ENCODE peak calls at places on chromosomes 12 and 14, in seven cellular contexts. D is brain microvascular endothelial cell, L is neural crest cell, V is NCI-H460, B is M059J, K is foreskin fibroblast, F is ureter. S is an unnamed sample.

GRCh38 chr12:88876867-88877266 is 296.6 kb upstream of the KITLG start:
- DNase-seq in D (no peak), L (no peak), V (no peak), B (peak), K (peak), F (no peak), S (no peak)

GRCh38 chr12:120978296-120979219 is at the start of gene HNF1A:
- DNase-seq in D (no peak), L (no peak), V (no peak), B (no peak), K (no peak), F (no peak), S (no peak)

GRCh38 chr12:125013816-125014442 is 20.5 kb downstream of the BRI3BP start:
- DNase-seq in D (no peak), L (no peak), V (no peak), B (no peak), K (no peak), F (no peak), S (no peak)

GRCh38 chr12:108332791-108333382 is 6.2 kb downstream of the CMKLR1 start:
- DNase-seq in D (peak), L (no peak), V (no peak), B (peak), K (peak), F (no peak), S (no peak)

GRCh38 chr12:41061189-41061588 is 126.9 kb upstream of the PDZRN4 start:
- DNase-seq in D (no peak), L (no peak), V (no peak), B (no peak), K (no peak), F (no peak), S (no peak)

GRCh38 chr12:131044760-131045381 is 91.2 kb downstream of the ADGRD1 start:
- DNase-seq in D (no peak), L (no peak), V (no peak), B (no peak), K (no peak), F (no peak), S (no peak)

GRCh38 chr14:55458800-55459577 is 18.6 kb upstream of the TBPL2 start:
- DNase-seq in D (peak), L (no peak), V (no peak), B (peak), K (peak), F (no peak), S (no peak)

GRCh38 chr14:40197344-40197743 is 765.1 kb upstream of the FBXO33 start:
- DNase-seq in D (no peak), L (no peak), V (no peak), B (peak), K (no peak), F (no peak), S (no peak)

GRCh38 chr14:59484611-59485174 is 376 bp downstream of the JKAMP start:
- DNase-seq in D (no peak), L (no peak), V (peak), B (peak), K (no peak), F (no peak), S (no peak)

GRCh38 chr12:1069846-1070245 is 78.8 kb downstream of the ERC1 start:
- DNase-seq in D (no peak), L (no peak), V (no peak), B (no peak), K (no peak), F (no peak), S (no peak)

GRCh38 chr12:111706145-111706544 is 20.3 kb downstream of the ACAD10 start:
- DNase-seq in D (no peak), L (no peak), V (no peak), B (no peak), K (no peak), F (no peak), S (no peak)

GRCh38 chr14:84544486-84544885 is 985.5 kb upstream of the FLRT2 start:
- DNase-seq in D (no peak), L (no peak), V (no peak), B (no peak), K (no peak), F (no peak), S (no peak)

GRCh38 chr12:113181975-113182374 is 3.3 kb downstream of the DDX54 start:
- DNase-seq in D (no peak), L (no peak), V (no peak), B (no peak), K (no peak), F (no peak), S (no peak)

GRCh38 chr14:33692762-33693161 is 258.1 kb downstream of the EGLN3 start:
- DNase-seq in D (peak), L (no peak), V (no peak), B (peak), K (peak), F (no peak), S (peak)

GRCh38 chr12:81229718-81230117 is 151.8 kb downstream of the ACSS3 start:
- DNase-seq in D (no peak), L (no peak), V (no peak), B (no peak), K (no peak), F (no peak), S (no peak)

GRCh38 chr12:122021822-122022392 is at the start of gene BCL7A:
- DNase-seq in D (peak), L (peak), V (peak), B (peak), K (peak), F (peak), S (no peak)

GRCh38 chr14:31038521-31039166 is 12.5 kb upstream of the STRN3 start:
- DNase-seq in D (no peak), L (no peak), V (no peak), B (no peak), K (peak), F (no peak), S (no peak)

GRCh38 chr12:117119592-117120198 is 20.5 kb upstream of the TESC start:
- DNase-seq in D (no peak), L (peak), V (no peak), B (no peak), K (no peak), F (no peak), S (no peak)

GRCh38 chr14:90522585-90523191 is 125.9 kb downstream of the CALM1 start:
- DNase-seq in D (no peak), L (no peak), V (no peak), B (peak), K (no peak), F (no peak), S (peak)

GRCh38 chr14:55834390-55834789 is 254.4 kb downstream of the KTN1 start:
- DNase-seq in D (no peak), L (no peak), V (no peak), B (no peak), K (no peak), F (no peak), S (no peak)

S was measured in kidney epithelial cell.